ENCODE peak calls at places on chromosomes 6 and 20, in six cellular contexts. A is A172; R is activated T-cell treated with anti-CD3 and anti-CD28 coated beads, Interleukin-2, amount 50 U/mL, for 72 hours; G is heart left ventricle; M is stimulated activated CD4-positive, alpha-beta T cell treated with anti-CD3 and anti-CD28 coated beads, Interleukin-1b, Interleukin-23, amount 100 ng/mL, for 1 hour; C is fibroblast of lung. F is an unnamed sample.
A peak's percentile ranks its signal among the peaks of the same experiment; 100 is the strongest.

GRCh38 chr20:63895202-63895885 is 418 bp downstream of the DNAJC5 start:
- DNase-seq in A (no peak), R (no peak), G (no peak), M (no peak), C (no peak), F (no peak)

GRCh38 chr6:26322645-26323482 is 42.1 kb upstream of the BTN3A2 start:
- DNase-seq in A (peak; percentile 97), R (peak; percentile 83), G (peak; percentile 37), M (no peak), C (peak; percentile 95), F (peak; percentile 63)

GRCh38 chr20:57443349-57443748 is 52.2 kb downstream of the RBM38 start:
- DNase-seq in A (no peak), R (no peak), G (no peak), M (no peak), C (no peak), F (no peak)

GRCh38 chr6:32148722-32149576 is 2.8 kb downstream of the PRRT1 start:
- DNase-seq in A (no peak), R (peak; percentile 84), G (peak; percentile 58), M (no peak), C (peak; percentile 47), F (no peak)

GRCh38 chr6:134020543-134020942 is 31.9 kb downstream of the SLC2A12 start:
- DNase-seq in A (no peak), R (no peak), G (no peak), M (no peak), C (no peak), F (no peak)

GRCh38 chr6:52365871-52366540 is 4.1 kb downstream of the PAQR8 start:
- DNase-seq in A (no peak), R (no peak), G (no peak), M (no peak), C (no peak), F (no peak)

GRCh38 chr6:17847203-17847602 is 140.2 kb downstream of the KIF13A start:
- DNase-seq in A (no peak), R (no peak), G (no peak), M (no peak), C (no peak), F (no peak)

GRCh38 chr6:15066433-15067337 is 179.2 kb upstream of the JARID2 start:
- DNase-seq in A (peak; percentile 85), R (no peak), G (peak; percentile 58), M (no peak), C (peak; percentile 79), F (peak; percentile 33)

GRCh38 chr6:154367839-154368695 is 11.5 kb upstream of the IPCEF1 start:
- DNase-seq in A (no peak), R (no peak), G (no peak), M (no peak), C (peak; percentile 43), F (no peak)

GRCh38 chr6:107665386-107665785 is 158.7 kb downstream of the SCML4 start:
- DNase-seq in A (no peak), R (no peak), G (no peak), M (no peak), C (peak; percentile 60), F (no peak)

GRCh38 chr20:20551409-20551808 is 161.0 kb downstream of the RALGAPA2 start:
- DNase-seq in A (no peak), R (no peak), G (no peak), M (no peak), C (no peak), F (no peak)

GRCh38 chr6:84119277-84119676 is 85.7 kb downstream of the MRAP2 start:
- DNase-seq in A (no peak), R (no peak), G (no peak), M (no peak), C (no peak), F (no peak)

GRCh38 chr20:25188218-25188617 is 7.3 kb upstream of the ENTPD6 start:
- DNase-seq in A (no peak), R (no peak), G (no peak), M (no peak), C (no peak), F (no peak)

GRCh38 chr6:121498481-121499276 is 63.2 kb downstream of the GJA1 start:
- DNase-seq in A (no peak), R (no peak), G (no peak), M (no peak), C (no peak), F (no peak)

GRCh38 chr20:41616228-41616627 is 1.9 kb downstream of the CHD6 start:
- DNase-seq in A (no peak), R (no peak), G (no peak), M (no peak), C (peak; percentile 31), F (no peak)

GRCh38 chr20:10578607-10579006 is 95.2 kb downstream of the JAG1 start:
- DNase-seq in A (peak; percentile 93), R (no peak), G (no peak), M (no peak), C (peak; percentile 59), F (no peak)

GRCh38 chr6:72811971-72812421 is 190.1 kb downstream of the KCNQ5 start:
- DNase-seq in A (peak; percentile 79), R (no peak), G (no peak), M (no peak), C (no peak), F (no peak)

GRCh38 chr20:21213691-21214090 is 87.8 kb downstream of the KIZ start:
- DNase-seq in A (no peak), R (no peak), G (no peak), M (no peak), C (no peak), F (no peak)

GRCh38 chr6:72769459-72770125 is 147.7 kb downstream of the KCNQ5 start:
- DNase-seq in A (no peak), R (no peak), G (no peak), M (no peak), C (no peak), F (no peak)

GRCh38 chr6:163173741-163174140 is 240.8 kb upstream of the QKI start:
- DNase-seq in A (no peak), R (no peak), G (no peak), M (no peak), C (no peak), F (no peak)

GRCh38 chr6:155264704-155265320 is 999 bp downstream of the CLDN20 start:
- DNase-seq in A (no peak), R (no peak), G (no peak), M (no peak), C (no peak), F (no peak)

GRCh38 chr20:50146732-50147662 is 6.5 kb downstream of the PEDS1 start:
- DNase-seq in A (peak; percentile 60), R (peak; percentile 80), G (peak; percentile 40), M (peak; percentile 50), C (peak; percentile 34), F (no peak)

GRCh38 chr6:89566930-89567634 is 71.5 kb downstream of the LYRM2 start:
- DNase-seq in A (no peak), R (no peak), G (no peak), M (no peak), C (no peak), F (no peak)

GRCh38 chr6:1821188-1822183 is 211.8 kb downstream of the FOXC1 start:
- DNase-seq in A (no peak), R (no peak), G (no peak), M (no peak), C (peak; percentile 52), F (no peak)

GRCh38 chr6:111715321-111715720 is 109.6 kb upstream of the TRAF3IP2 start:
- DNase-seq in A (no peak), R (peak; percentile 49), G (no peak), M (no peak), C (no peak), F (no peak)

GRCh38 chr6:127120109-127120786 is 1.8 kb downstream of the RSPO3 start:
- DNase-seq in A (no peak), R (peak; percentile 3), G (no peak), M (no peak), C (no peak), F (peak; percentile 29)

GRCh38 chr6:22071655-22072054 is 225.2 kb downstream of the PRL start:
- DNase-seq in A (peak; percentile 51), R (no peak), G (peak; percentile 61), M (no peak), C (peak; percentile 66), F (peak; percentile 42)

GRCh38 chr6:100965069-100965468 is 83.9 kb upstream of the ASCC3 start:
- DNase-seq in A (no peak), R (no peak), G (no peak), M (no peak), C (no peak), F (no peak)

GRCh38 chr6:149429427-149430360 is 29.6 kb downstream of the SUMO4 start:
- DNase-seq in A (no peak), R (no peak), G (no peak), M (no peak), C (no peak), F (no peak)

GRCh38 chr20:20668639-20669038 is 43.8 kb downstream of the RALGAPA2 start:
- DNase-seq in A (no peak), R (no peak), G (no peak), M (no peak), C (no peak), F (no peak)

GRCh38 chr6:150516199-150516598 is 83.5 kb upstream of the PLEKHG1 start:
- DNase-seq in A (no peak), R (no peak), G (no peak), M (no peak), C (no peak), F (no peak)

GRCh38 chr20:45010399-45010828 is 44.1 kb downstream of the STK4 start:
- DNase-seq in A (peak; percentile 13), R (no peak), G (no peak), M (no peak), C (peak; percentile 39), F (no peak)

GRCh38 chr6:85463621-85464259 is 13.9 kb downstream of the NT5E start:
- DNase-seq in A (no peak), R (no peak), G (no peak), M (no peak), C (no peak), F (no peak)

GRCh38 chr6:100296810-100297544 is 167.7 kb downstream of the SIM1 start:
- DNase-seq in A (peak; percentile 82), R (no peak), G (no peak), M (no peak), C (peak; percentile 88), F (no peak)

GRCh38 chr20:24722586-24722985 is 226.5 kb upstream of the CST7 start:
- DNase-seq in A (no peak), R (no peak), G (no peak), M (no peak), C (no peak), F (no peak)

GRCh38 chr6:139164001-139164400 is 29.1 kb downstream of the HECA start:
- DNase-seq in A (no peak), R (no peak), G (no peak), M (no peak), C (no peak), F (no peak)

GRCh38 chr20:51438136-51438535 is 104.4 kb downstream of the NFATC2 start:
- DNase-seq in A (no peak), R (no peak), G (no peak), M (no peak), C (no peak), F (no peak)

GRCh38 chr6:41733707-41734665 is 1.4 kb downstream of the TFEB start:
- DNase-seq in A (peak; percentile 67), R (peak; percentile 75), G (peak; percentile 83), M (peak; percentile 21), C (peak; percentile 58), F (peak; percentile 67)